ENCODE peak calls at places on chromosomes 11 and 22, in seven cellular contexts. M, O, B, Q, T, L and C are unnamed samples. For H3K27me3, the result is how much of the 10 kb centered on the place peaks cover.

GRCh38 chr22:39478461-39478860 is 21.6 kb downstream of the MGAT3 start:
- DNase-seq in Q (no peak), T (no peak), B (no peak), O (no peak), L (peak), M (peak), C (peak)

GRCh38 chr11:103395612-103396011 is 286.4 kb downstream of the DYNC2H1 start:
- DNase-seq in M (no peak), T (no peak), B (no peak), O (no peak), Q (no peak), L (no peak), C (no peak)

GRCh38 chr11:131511794-131512193 is 141.4 kb downstream of the NTM start:
- DNase-seq in T (no peak), B (no peak), O (no peak), L (no peak), M (peak), Q (peak), C (peak)

GRCh38 chr22:33024626-33025025 is 33.6 kb downstream of the SYN3 start:
- DNase-seq in Q (no peak), B (no peak), M (peak), L (no peak), T (no peak), O (no peak), C (no peak)

GRCh38 chr11:33802414-33802950 is 28.2 kb upstream of the FBXO3 start:
- DNase-seq in M (peak), O (no peak), B (peak), Q (no peak), T (peak), L (peak), C (peak)

GRCh38 chr11:102451693-102452460 is 688 bp downstream of the TMEM123 start:
- DNase-seq in T (peak), M (peak), Q (peak), O (peak), L (peak), B (no peak), C (peak)

GRCh38 chr11:92505689-92506088 is 281.1 kb downstream of the FAT3 start:
- DNase-seq in T (no peak), O (no peak), M (no peak), Q (no peak), B (no peak), L (no peak), C (no peak)

GRCh38 chr22:17785185-17786184 is 11.2 kb upstream of the BID start:
- DNase-seq in T (no peak), O (peak), B (no peak), M (peak), L (peak), Q (peak), C (peak)

GRCh38 chr11:72326151-72326842 is 82.3 kb upstream of the PHOX2A start:
- DNase-seq in O (no peak), L (no peak), M (no peak), Q (no peak), B (no peak), T (peak), C (no peak)

GRCh38 chr11:118789501-118790356 is 1.2 kb downstream of the DDX6 start:
- DNase-seq in B (no peak), L (no peak), T (no peak), Q (peak), M (no peak), O (no peak), C (peak)

GRCh38 chr11:84566681-84567080 is 1060.5 kb downstream of the DLG2 start:
- DNase-seq in L (no peak), B (no peak), T (no peak), Q (no peak), M (no peak), O (no peak), C (no peak)

GRCh38 chr11:62880231-62880802 is 379 bp upstream of the SLC3A2 start:
- DNase-seq in O (peak), B (peak), Q (no peak), L (no peak), M (peak), T (peak), C (peak)

GRCh38 chr11:94558932-94559331 is 8.2 kb upstream of the PIWIL4 start:
- DNase-seq in B (no peak), Q (no peak), O (no peak), L (no peak), M (no peak), T (no peak), C (no peak)

GRCh38 chr22:41780714-41781507 is 19.6 kb upstream of the CCDC134 start:
- DNase-seq in Q (peak), T (no peak), M (peak), O (peak), B (no peak), L (no peak), C (peak)

GRCh38 chr22:17597217-17597616 is 31.3 kb downstream of the ATP6V1E1 start:
- DNase-seq in Q (no peak), L (no peak), B (no peak), M (no peak), T (no peak), O (no peak), C (no peak)

GRCh38 chr22:24875862-24876506 is 70.0 kb downstream of the SGSM1 start:
- DNase-seq in M (peak), T (no peak), B (no peak), O (no peak), Q (peak), L (no peak), C (no peak)

GRCh38 chr22:27671413-27671721 is 130.2 kb downstream of the MN1 start:
- DNase-seq in T (no peak), B (no peak), L (no peak), O (no peak), Q (no peak), M (no peak), C (no peak)

GRCh38 chr22:45233827-45234226 is 6.9 kb downstream of the KIAA0930 start:
- DNase-seq in T (no peak), L (no peak), M (no peak), B (no peak), Q (no peak), O (no peak), C (no peak)

GRCh38 chr11:2475151-2475918 is 30.5 kb downstream of the KCNQ1 start:
- DNase-seq in M (no peak), T (no peak), Q (no peak), L (peak), B (no peak), O (no peak), C (no peak)

GRCh38 chr22:29973269-29973668 is 90.3 kb downstream of the MTMR3 start:
- DNase-seq in M (no peak), O (no peak), T (no peak), B (no peak), L (no peak), Q (no peak), C (no peak)

GRCh38 chr11:19753451-19754041 is 40.9 kb downstream of the NAV2 start:
- DNase-seq in B (no peak), M (no peak), L (no peak), T (no peak), Q (no peak), O (peak), C (peak)

GRCh38 chr11:36019722-36020121 is 75.9 kb downstream of the LDLRAD3 start:
- DNase-seq in M (no peak), L (no peak), T (peak), O (no peak), B (no peak), Q (no peak), C (no peak)

GRCh38 chr11:86174101-86175046 is 70.2 kb upstream of the EED start:
- DNase-seq in Q (peak), T (peak), B (peak), O (peak), M (peak), L (no peak), C (peak)

GRCh38 chr11:72524711-72525110 is 90.4 kb upstream of the CLPB start:
- DNase-seq in O (no peak), Q (no peak), B (no peak), L (no peak), T (no peak), M (no peak), C (no peak)

GRCh38 chr11:123365955-123366354 is 64.1 kb upstream of the GRAMD1B start:
- DNase-seq in T (no peak), M (no peak), O (no peak), L (no peak), B (no peak), Q (no peak), C (no peak)
- H3K27me3 ChIP-seq in T (under half), M (under half), O (under half), L (under half), B (under half), Q (under half), C (under half)

GRCh38 chr11:117662255-117662654 is 134.8 kb downstream of the DSCAML1 start:
- DNase-seq in L (no peak), B (no peak), M (no peak), T (no peak), Q (no peak), O (no peak), C (peak)
- H3K27me3 ChIP-seq in L (under half), B (under half), M (under half), T (under half), Q (under half), O (under half), C (under half)

DNA sequence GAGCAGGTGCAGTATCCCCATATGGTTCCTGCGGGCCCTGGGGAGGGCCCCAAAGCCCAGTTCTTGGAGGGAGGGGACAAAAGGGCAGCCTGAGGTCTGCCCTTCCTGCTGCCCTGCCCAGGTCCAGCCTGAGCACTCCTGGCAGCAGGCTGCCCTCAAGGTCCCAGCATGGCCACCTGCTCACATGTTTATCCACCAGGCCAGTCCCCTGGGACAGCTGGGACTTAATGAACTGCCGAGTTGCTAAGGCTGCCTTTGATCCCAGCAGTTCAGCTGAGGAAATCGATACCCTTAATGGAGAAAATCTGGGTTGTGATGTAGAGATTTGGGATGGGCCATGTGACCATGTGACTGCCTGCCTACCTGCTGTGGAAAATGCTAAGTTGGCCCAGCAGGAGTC is 146.2 kb downstream of the TRIM29 start:
- DNase-seq in B (no peak), L (no peak), M (no peak), Q (no peak), T (peak), O (no peak), C (no peak)
- H3K27me3 ChIP-seq in B (under half), L (under half), M (under half), Q (under half), T (under half), O (under half), C (under half)

DNA sequence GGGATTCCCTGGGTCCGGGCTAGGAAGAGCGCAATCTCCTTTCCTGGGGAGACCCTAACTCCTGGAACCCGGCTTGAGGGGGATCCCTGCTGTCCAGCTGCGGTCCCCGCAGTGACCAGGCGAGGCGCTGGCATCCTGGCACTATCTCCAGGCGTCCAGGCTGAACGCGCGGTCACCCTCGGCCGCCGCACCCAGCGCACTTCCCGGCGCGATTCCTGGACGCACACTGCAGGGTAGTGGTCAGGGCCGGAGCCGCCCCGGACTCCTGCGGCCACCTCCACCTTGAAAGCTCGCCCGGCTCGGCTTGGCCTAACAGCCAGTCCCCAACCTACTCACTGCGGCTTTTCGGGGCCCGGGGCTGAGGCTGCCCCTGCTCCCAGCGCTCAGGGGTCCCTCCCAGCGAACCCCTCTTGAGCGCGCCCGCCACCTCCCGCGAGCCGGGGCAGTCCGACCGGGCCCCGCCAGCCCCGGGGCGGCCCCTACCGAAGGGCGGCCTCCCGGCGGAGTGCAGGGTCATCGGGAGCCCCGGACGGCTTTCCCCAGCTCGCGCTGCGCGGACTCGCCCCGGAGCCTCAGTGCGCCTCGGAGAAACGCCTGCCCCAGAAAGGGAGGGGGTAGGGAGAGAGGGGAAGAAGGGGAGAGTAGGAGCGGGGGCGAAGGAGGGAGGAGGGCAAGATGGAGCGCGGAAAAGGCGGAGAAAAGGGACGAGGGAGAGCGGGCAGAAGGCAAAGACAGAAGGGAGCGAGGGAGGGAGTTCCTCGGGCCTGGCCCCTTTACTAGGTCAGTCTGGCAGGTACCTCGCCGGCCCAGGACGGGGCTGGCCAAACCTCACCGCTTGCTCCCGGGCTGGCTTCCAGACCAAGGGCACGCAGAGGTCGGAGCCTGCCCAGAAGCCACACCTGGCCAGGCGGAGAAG is 1.0 kb downstream of the POU2AF3 start:
- DNase-seq in L (peak), B (no peak), M (peak), Q (no peak), T (no peak), O (peak), C (peak)
- H3K27me3 ChIP-seq in L (under half), B (under half), M (under half), Q (under half), T (half or more), O (under half), C (under half)

DNA sequence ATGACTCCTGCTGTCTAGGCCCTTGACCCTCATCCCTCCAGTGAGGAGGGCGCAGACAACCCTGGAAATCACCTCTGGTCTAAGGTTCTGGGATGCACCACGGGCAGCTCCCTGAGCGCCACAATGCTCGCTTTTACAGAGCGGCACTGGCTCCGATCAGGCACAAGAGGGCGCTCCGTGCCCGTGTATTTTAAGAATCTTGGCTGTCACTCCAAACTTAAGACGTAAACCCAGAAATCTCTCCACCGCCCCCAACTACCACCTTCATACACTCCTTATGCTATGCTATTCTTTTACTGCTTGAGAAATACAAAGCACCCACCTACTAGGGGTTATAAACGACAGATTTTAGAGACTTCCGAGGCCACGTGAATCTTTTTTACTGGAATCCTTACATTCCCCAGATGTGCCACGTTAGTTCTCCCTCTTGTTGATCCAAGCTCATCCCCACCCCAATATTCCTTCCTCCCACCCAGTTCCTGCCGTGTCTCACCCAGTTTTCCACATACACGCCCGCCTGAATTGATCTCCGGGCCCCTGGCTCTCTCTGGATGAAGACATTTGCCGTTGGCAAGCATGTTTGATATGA is 453.6 kb downstream of the OPCML start:
- DNase-seq in M (peak), T (peak), L (no peak), Q (peak), O (no peak), B (no peak), C (peak)
- H3K27me3 ChIP-seq in M (under half), T (under half), L (under half), Q (under half), O (under half), B (under half), C (under half)

GRCh38 chr22:26164174-26164573 is 5.1 kb upstream of the SEZ6L start:
- DNase-seq in L (no peak), O (no peak), B (no peak), Q (no peak), M (no peak), T (no peak), C (no peak)

GRCh38 chr22:26159886-26160285 is 9.4 kb upstream of the SEZ6L start:
- DNase-seq in L (no peak), T (no peak), M (no peak), O (no peak), B (no peak), Q (no peak), C (no peak)

GRCh38 chr22:26162961-26163360 is 6.3 kb upstream of the SEZ6L start:
- DNase-seq in Q (no peak), O (no peak), M (no peak), L (no peak), T (no peak), B (no peak), C (no peak)

DNA sequence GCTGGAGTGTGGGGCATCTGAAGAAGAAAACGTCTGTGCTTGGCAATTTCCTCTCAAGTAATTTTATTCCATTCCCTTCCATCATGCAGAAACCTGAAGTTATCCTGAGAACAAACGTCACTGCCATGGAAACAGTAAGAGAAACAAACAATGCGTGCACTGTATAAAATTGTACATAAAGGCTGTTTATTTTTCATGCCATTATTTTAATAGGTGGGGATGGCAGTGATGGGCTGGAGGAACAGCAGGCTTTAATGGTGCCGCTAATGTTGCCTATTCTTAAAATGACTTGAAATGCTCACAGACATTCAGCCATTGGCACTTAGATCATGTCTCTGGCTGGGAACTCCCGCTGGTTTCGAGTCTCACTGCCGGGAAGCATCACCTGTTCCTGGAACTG is 7.5 kb upstream of the SEZ6L start:
- DNase-seq in L (no peak), O (no peak), T (no peak), B (no peak), M (no peak), Q (no peak), C (no peak)
- H3K27me3 ChIP-seq in L (under half), O (under half), T (under half), B (under half), M (under half), Q (under half), C (under half)

DNA sequence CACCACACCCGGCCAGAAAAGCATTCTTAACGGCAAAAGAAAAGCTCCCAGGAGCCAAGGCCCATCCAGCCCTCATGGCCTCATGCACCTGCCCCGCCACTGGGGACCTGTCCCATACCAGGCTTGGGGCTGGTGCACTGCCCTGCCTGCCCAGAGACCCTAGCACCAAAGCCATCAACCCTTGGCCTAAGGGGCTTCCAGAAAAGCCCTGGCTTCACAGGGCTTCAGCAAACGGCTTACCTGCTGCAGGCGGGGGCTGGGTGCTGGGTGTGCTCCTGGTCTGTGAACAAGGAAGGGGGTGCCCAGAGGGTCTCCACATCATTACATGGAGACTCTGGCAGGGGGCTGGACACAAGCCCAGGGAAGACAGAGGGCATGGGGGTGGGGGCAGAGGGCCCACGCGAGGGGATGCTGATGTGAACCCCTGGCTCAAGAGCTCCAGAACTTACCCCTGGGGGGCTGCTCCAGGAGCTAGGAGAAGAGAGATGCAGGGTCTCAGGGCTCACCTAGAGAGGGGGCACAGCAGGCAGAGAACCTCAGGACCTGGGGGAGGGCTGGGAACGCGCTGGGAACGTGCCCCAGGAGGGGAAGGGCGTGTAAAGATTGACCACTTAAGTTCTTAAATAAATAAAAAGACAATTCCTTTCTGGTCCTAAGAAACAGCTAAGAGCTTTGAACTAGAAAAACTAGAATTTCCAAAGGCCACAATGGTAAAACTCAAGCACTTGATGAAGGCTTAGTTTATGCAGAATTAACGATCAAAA is 89.3 kb downstream of the CELSR1 start:
- DNase-seq in Q (no peak), L (no peak), T (no peak), M (no peak), B (no peak), O (no peak), C (peak)
- H3K27me3 ChIP-seq in Q (under half), L (under half), T (under half), M (under half), B (under half), O (under half), C (under half)